ENCODE peak calls at places on chromosomes 6 and 20, in five cellular contexts. X is MM.1S, V is foreskin keratinocyte, Y is left ventricle myocardium inferior, H is lung. T is an unnamed sample.

GRCh38 chr20:41080866-41081265 is 52.2 kb downstream of the TOP1 start:
- DNase-seq in Y (no peak), X (no peak), V (no peak), H (no peak), T (no peak)

GRCh38 chr6:21596379-21597242 is 3.1 kb downstream of the SOX4 start:
- DNase-seq in Y (peak; percentile 47), V (peak; percentile 57), H (peak; percentile 54), X (peak; percentile 43), T (no peak)

GRCh38 chr6:100617633-100618348 is 153.1 kb upstream of the SIM1 start:
- DNase-seq in V (peak; percentile 81), X (no peak), Y (no peak), H (no peak), T (peak; percentile 41)

GRCh38 chr20:7505835-7506221 is 434.4 kb downstream of the HAO1 start:
- DNase-seq in X (peak; percentile 42), H (no peak), V (no peak), Y (no peak), T (no peak)

GRCh38 chr6:156972145-156972544 is 195.0 kb downstream of the ARID1B start:
- DNase-seq in Y (no peak), X (no peak), H (no peak), V (no peak), T (no peak)

GRCh38 chr6:130933712-130934200 is 106.5 kb downstream of the SMLR1 start:
- DNase-seq in X (no peak), V (no peak), Y (no peak), H (no peak), T (no peak)

GRCh38 chr20:35285806-35286076 is 1.2 kb upstream of the EIF6 start:
- DNase-seq in X (no peak), H (no peak), Y (no peak), V (peak; percentile 76), T (peak; percentile 62)

GRCh38 chr6:42199106-42199981 is 4.6 kb upstream of the GUCA1B start:
- DNase-seq in H (no peak), Y (no peak), X (no peak), V (no peak), T (no peak)

GRCh38 chr6:142960098-142960497 is 15.1 kb upstream of the HIVEP2 start:
- DNase-seq in V (peak; percentile 30), H (no peak), Y (no peak), X (no peak), T (no peak)

GRCh38 chr20:58081842-58082241 is 146.6 kb downstream of the ANKRD60 start:
- DNase-seq in X (no peak), H (no peak), Y (no peak), V (peak; percentile 43), T (no peak)

GRCh38 chr6:146620655-146621054 is 21.9 kb downstream of the ADGB start:
- DNase-seq in V (no peak), Y (no peak), H (no peak), X (no peak), T (no peak)

GRCh38 chr6:132133734-132134490 is 182.7 kb upstream of the CCN2 start:
- DNase-seq in Y (no peak), H (no peak), V (no peak), X (no peak), T (no peak)

GRCh38 chr6:23446394-23447001 is 679.5 kb upstream of the NRSN1 start:
- DNase-seq in V (peak; percentile 47), H (no peak), Y (no peak), X (peak; percentile 40), T (no peak)

GRCh38 chr6:164578616-164579015 is 730.8 kb downstream of the C6orf118 start:
- DNase-seq in H (no peak), X (no peak), V (peak; percentile 13), Y (no peak), T (no peak)

GRCh38 chr20:14672066-14672465 is 334.7 kb upstream of the FLRT3 start:
- DNase-seq in X (no peak), H (no peak), Y (no peak), V (no peak), T (no peak)

GRCh38 chr20:47500554-47500953 is 1.1 kb upstream of the NCOA3 start:
- DNase-seq in V (no peak), X (no peak), H (no peak), Y (no peak), T (no peak)

GRCh38 chr6:98831057-98832031 is 3.0 kb upstream of the POU3F2 start:
- DNase-seq in V (no peak), H (no peak), Y (no peak), X (no peak), T (no peak)

GRCh38 chr6:44977406-44977740 is 350.8 kb upstream of the RUNX2 start:
- DNase-seq in Y (no peak), H (no peak), V (no peak), X (peak; percentile 87), T (no peak)

GRCh38 chr6:105184921-105185320 is 5.1 kb upstream of the POPDC3 start:
- DNase-seq in V (no peak), X (no peak), H (no peak), Y (no peak), T (no peak)

GRCh38 chr6:154814063-154814462 is 80.8 kb downstream of the SCAF8 start:
- DNase-seq in V (no peak), H (no peak), Y (no peak), X (no peak), T (no peak)

GRCh38 chr6:128063850-128064539 is 163.1 kb upstream of the THEMIS start:
- DNase-seq in H (no peak), V (no peak), X (peak; percentile 60), Y (no peak), T (no peak)

GRCh38 chr6:30386166-30386565 is 41.2 kb downstream of the RPP21 start:
- DNase-seq in X (no peak), Y (no peak), H (no peak), V (no peak), T (no peak)

GRCh38 chr6:152503541-152503940 is 133.6 kb downstream of the SYNE1 start:
- DNase-seq in H (no peak), X (no peak), Y (no peak), V (no peak), T (no peak)

GRCh38 chr6:170290306-170291128 is at the start of gene DLL1:
- DNase-seq in Y (peak; percentile 60), H (no peak), V (peak; percentile 51), X (no peak), T (no peak)

GRCh38 chr20:34861386-34862084 is 11.1 kb downstream of the GGT7 start:
- DNase-seq in H (no peak), Y (no peak), X (no peak), V (no peak), T (no peak)

GRCh38 chr6:167495506-167496391 is 170.9 kb downstream of the TTLL2 start:
- DNase-seq in H (no peak), X (no peak), Y (no peak), V (no peak), T (no peak)

GRCh38 chr6:157107915-157108651 is 215.2 kb downstream of the TMEM242 start:
- DNase-seq in H (no peak), V (peak; percentile 92), Y (no peak), X (no peak), T (peak; percentile 51)

GRCh38 chr6:152975204-152975915 is 7.5 kb downstream of the FBXO5 start:
- DNase-seq in H (no peak), V (no peak), X (no peak), Y (no peak), T (no peak)

GRCh38 chr6:93418448-93419303 is 683 bp downstream of the EPHA7 start:
- DNase-seq in Y (peak; percentile 20), V (peak; percentile 13), X (peak; percentile 48), H (peak; percentile 28), T (no peak)

GRCh38 chr20:63457737-63458136 is 14.7 kb downstream of the KCNQ2 start:
- DNase-seq in H (no peak), Y (peak; percentile 55), X (peak; percentile 28), V (peak; percentile 58), T (peak; percentile 34)

GRCh38 chr20:63160641-63161175 is 55.2 kb downstream of the YTHDF1 start:
- DNase-seq in X (no peak), H (no peak), Y (no peak), V (no peak), T (no peak)

GRCh38 chr20:15236812-15237211 is 899.4 kb upstream of the FLRT3 start:
- DNase-seq in X (peak; percentile 43), Y (no peak), H (no peak), V (peak; percentile 68), T (peak; percentile 24)

GRCh38 chr20:43721429-43722152 is 5.2 kb downstream of the GTSF1L start:
- DNase-seq in H (no peak), V (no peak), Y (no peak), X (no peak), T (no peak)

GRCh38 chr6:90220273-90220672 is 76.4 kb downstream of the BACH2 start:
- DNase-seq in Y (no peak), V (no peak), H (no peak), X (no peak), T (no peak)
- H3K27ac ChIP-seq in Y (no peak overlapping the region), V (peak overlapping the region; percentile 93), H (no peak overlapping the region), X (no peak overlapping the region), T (peak overlapping the region; percentile 87)

GRCh38 chr20:17716331-17716730 is 16.6 kb downstream of the BANF2 start:
- DNase-seq in Y (no peak), H (no peak), V (no peak), X (no peak), T (no peak)
- H3K27ac ChIP-seq in Y (no peak overlapping the region), H (no peak overlapping the region), V (no peak overlapping the region), X (no peak overlapping the region), T (no peak overlapping the region)

DNA sequence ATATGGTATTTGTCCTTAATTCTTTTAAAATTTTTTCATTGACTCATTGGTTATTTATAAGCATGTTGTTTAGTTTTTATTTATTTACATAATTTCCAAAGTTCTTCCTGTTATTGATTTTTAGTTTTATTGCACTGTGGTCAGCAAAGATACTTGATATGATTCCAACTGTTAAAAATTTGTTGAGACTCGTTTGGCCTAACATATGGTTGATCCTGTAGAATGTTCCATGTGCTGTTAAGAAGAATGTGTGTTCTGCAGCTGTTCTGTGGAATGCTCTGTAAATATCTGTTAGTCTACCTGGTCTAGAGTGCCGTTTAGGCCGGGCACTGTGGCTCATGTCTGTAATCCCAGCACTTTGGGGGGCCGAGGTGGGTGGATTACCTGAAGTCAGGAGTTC is 197.7 kb downstream of the CD109 start:
- DNase-seq in X (no peak), H (no peak), V (peak; percentile 13), Y (no peak), T (no peak)
- H3K27ac ChIP-seq in X (no peak overlapping the region), H (no peak overlapping the region), V (no peak overlapping the region), Y (no peak overlapping the region), T (no peak overlapping the region)

GRCh38 chr20:52483382-52483781 is 291.8 kb upstream of the ZFP64 start:
- DNase-seq in Y (no peak), X (no peak), H (no peak), V (no peak), T (no peak)

GRCh38 chr20:52481443-52481842 is 289.9 kb upstream of the ZFP64 start:
- DNase-seq in Y (no peak), V (no peak), X (no peak), H (no peak), T (no peak)

GRCh38 chr20:52476074-52476751 is 284.6 kb upstream of the ZFP64 start:
- DNase-seq in Y (no peak), X (no peak), V (no peak), H (no peak), T (no peak)

GRCh38 chr20:52484438-52484837 is 292.9 kb upstream of the ZFP64 start:
- DNase-seq in V (peak; percentile 90), H (no peak), Y (no peak), X (no peak), T (peak; percentile 66)

DNA sequence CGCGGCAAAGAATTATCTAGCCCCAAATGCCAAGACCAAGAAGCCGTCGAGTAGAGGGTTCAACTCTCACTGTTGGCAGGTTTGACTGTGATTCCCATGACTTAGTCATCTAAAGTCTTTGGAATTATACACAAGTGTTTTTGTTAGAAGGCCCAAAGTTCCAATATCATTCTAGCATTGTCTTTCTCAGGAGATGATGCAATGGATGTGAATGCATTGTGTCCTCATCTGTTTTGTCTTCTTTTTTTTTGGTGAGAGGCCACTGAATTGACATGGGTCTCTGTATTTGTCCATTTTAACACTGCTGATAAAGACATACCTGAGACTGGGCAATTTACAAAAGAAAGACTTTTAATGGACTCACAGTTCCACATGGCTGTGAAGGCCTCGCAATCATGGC is 290.5 kb upstream of the ZFP64 start:
- DNase-seq in X (no peak), Y (no peak), V (no peak), H (no peak), T (no peak)
- H3K27ac ChIP-seq in X (no peak overlapping the region), Y (no peak overlapping the region), V (no peak overlapping the region), H (no peak overlapping the region), T (no peak overlapping the region)

T was measured in epithelial cell of prostate.